ENCODE peak calls at places on chromosome 6, in nine cellular contexts. D is osteoblast; L is HCT116; U is RWPE2; B is prostate gland; J is CD8-positive, alpha-beta T cell; V is ascending aorta; H is hepatocyte; Y is upper lobe of right lung. Q is an unnamed sample.

GRCh38 chr6:16514249-16514648 is 247.0 kb downstream of the ATXN1 start:
- DNase-seq in D (peak; percentile 81), L (no peak), U (no peak), B (no peak), J (peak; percentile 25), V (no peak), H (peak; percentile 36), Y (no peak), Q (peak; percentile 46)

GRCh38 chr6:147852772-147853171 is 344.3 kb downstream of the SAMD5 start:
- DNase-seq in D (no peak), L (no peak), U (no peak), B (no peak), J (no peak), V (no peak), H (no peak), Y (no peak), Q (no peak)

GRCh38 chr6:107230448-107230847 is 115.1 kb upstream of the BEND3 start:
- DNase-seq in D (no peak), L (no peak), U (no peak), B (no peak), J (no peak), V (no peak), H (no peak), Y (no peak), Q (no peak)

GRCh38 chr6:154383273-154383672 is 26.7 kb upstream of the IPCEF1 start:
- DNase-seq in D (no peak), L (no peak), U (no peak), B (no peak), J (no peak), V (no peak), H (no peak), Y (no peak), Q (no peak)

GRCh38 chr6:108651781-108652227 is 91.1 kb downstream of the FOXO3 start:
- DNase-seq in D (no peak), L (no peak), U (no peak), B (peak; percentile 79), J (no peak), V (peak; percentile 38), H (no peak), Y (no peak), Q (no peak)

GRCh38 chr6:78605909-78606446 is 261.4 kb upstream of the IRAK1BP1 start:
- DNase-seq in D (no peak), L (no peak), U (no peak), B (no peak), J (no peak), V (no peak), H (no peak), Y (no peak), Q (no peak)

GRCh38 chr6:12047304-12047703 is 35.2 kb downstream of the HIVEP1 start:
- DNase-seq in D (no peak), L (no peak), U (no peak), B (no peak), J (no peak), V (no peak), H (no peak), Y (peak; percentile 66), Q (no peak)

GRCh38 chr6:18528084-18528743 is 141.1 kb downstream of the RNF144B start:
- DNase-seq in D (no peak), L (no peak), U (no peak), B (no peak), J (no peak), V (no peak), H (peak; percentile 13), Y (no peak), Q (no peak)

GRCh38 chr6:118514689-118515088 is 33.4 kb upstream of the PLN start:
- DNase-seq in D (no peak), L (no peak), U (no peak), B (no peak), J (no peak), V (no peak), H (no peak), Y (no peak), Q (no peak)

DNA sequence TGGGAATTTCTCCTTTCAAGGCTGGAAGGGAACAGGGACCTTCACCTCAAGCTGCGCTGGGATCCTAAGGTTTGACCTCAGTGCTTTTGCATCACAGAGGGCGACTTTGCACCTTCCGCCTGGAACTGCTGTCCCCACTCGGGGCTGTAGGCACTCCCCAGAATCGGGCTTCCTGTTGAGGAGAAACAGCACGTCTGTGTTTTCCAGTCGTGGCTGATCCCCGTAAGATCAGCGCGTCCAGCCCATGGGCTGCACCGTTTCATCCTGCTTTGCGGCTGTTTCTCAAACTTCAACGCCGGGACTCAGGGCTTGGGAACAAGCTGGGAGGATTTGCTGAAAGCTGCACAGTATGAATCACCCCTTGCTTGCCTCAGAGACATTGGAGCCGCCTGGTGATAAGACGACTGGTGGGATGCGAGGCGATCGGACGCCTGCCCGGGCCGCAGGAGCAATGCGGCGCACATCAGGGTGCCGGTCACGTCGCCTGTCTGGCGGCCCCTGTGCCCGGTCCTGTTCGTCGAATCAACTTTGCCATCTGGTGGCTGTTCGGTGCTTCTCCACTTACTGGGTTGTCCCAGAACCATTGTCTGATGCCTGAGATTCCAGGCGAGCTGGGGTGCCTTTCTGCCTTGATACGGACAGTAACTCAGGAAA is 53.6 kb upstream of the FRMD1 start:
- DNase-seq in D (no peak), L (no peak), U (no peak), B (peak; percentile 58), J (no peak), V (no peak), H (peak; percentile 73), Y (no peak), Q (peak; percentile 87)
- H3K4me3 ChIP-seq in D (peak overlapping the region; percentile 10), L (no peak overlapping the region), U (no peak overlapping the region), B (no peak overlapping the region), J (no peak overlapping the region), V (no peak overlapping the region), H (no peak overlapping the region), Y (peak overlapping the region; percentile 19), Q (peak overlapping the region; percentile 30)

GRCh38 chr6:35086636-35087360 is 54.3 kb downstream of the TCP11 start:
- DNase-seq in D (peak; percentile 82), L (no peak), U (no peak), B (no peak), J (no peak), V (no peak), H (no peak), Y (peak; percentile 51), Q (no peak)

GRCh38 chr6:35088281-35089215 is 52.6 kb downstream of the TCP11 start:
- DNase-seq in D (peak; percentile 66), L (no peak), U (no peak), B (no peak), J (no peak), V (no peak), H (peak; percentile 3), Y (peak; percentile 63), Q (peak; percentile 23)

GRCh38 chr6:35086282-35086632 is 54.9 kb downstream of the TCP11 start:
- DNase-seq in D (peak; percentile 44), L (no peak), U (no peak), B (no peak), J (no peak), V (no peak), H (no peak), Y (no peak), Q (peak; percentile 20)

GRCh38 chr6:35089216-35089934 is 51.8 kb downstream of the TCP11 start:
- DNase-seq in D (peak; percentile 89), L (no peak), U (no peak), B (no peak), J (no peak), V (no peak), H (peak; percentile 3), Y (peak; percentile 44), Q (peak; percentile 60)

GRCh38 chr6:35087361-35088280 is 53.5 kb downstream of the TCP11 start:
- DNase-seq in D (peak; percentile 42), L (no peak), U (no peak), B (no peak), J (no peak), V (no peak), H (peak; percentile 6), Y (peak; percentile 59), Q (peak; percentile 7)
- H3K36me3 ChIP-seq in D (peaks cover 14% of the 10 kb centered on the region), L (no peaks in the 10 kb centered on the region), U (peaks cover 9% of the 10 kb centered on the region), B (peaks cover 4% of the 10 kb centered on the region), J (peaks cover 10% of the 10 kb centered on the region), V (peaks cover 68% of the 10 kb centered on the region), H (no peaks in the 10 kb centered on the region), Y (peaks cover 85% of the 10 kb centered on the region), Q (peaks cover 68% of the 10 kb centered on the region)

DNA sequence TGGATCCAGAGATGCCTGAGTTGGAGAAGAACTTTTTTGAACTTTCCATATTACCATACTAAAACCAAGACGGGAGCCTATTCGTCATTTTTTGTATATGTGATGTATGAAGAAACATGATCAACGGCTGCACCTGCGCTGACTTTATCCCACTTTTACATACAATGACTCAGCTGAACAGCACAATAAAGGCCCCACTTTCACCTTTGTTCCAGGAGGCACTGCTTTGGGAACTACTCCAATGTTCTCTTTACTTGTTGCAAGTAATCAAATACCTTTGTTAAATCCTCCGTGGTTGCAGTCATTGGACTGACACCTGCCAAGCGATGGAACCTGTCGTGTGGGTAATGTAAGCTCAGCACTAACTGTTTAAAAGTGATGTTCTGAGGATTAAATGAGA is 17.3 kb upstream of the BTN3A2 start:
- DNase-seq in D (no peak), L (no peak), U (no peak), B (no peak), J (no peak), V (no peak), H (no peak), Y (no peak), Q (no peak)
- H3K4me3 ChIP-seq in D (no peak overlapping the region), L (no peak overlapping the region), U (no peak overlapping the region), B (no peak overlapping the region), J (no peak overlapping the region), V (no peak overlapping the region), H (no peak overlapping the region), Y (no peak overlapping the region), Q (no peak overlapping the region)

GRCh38 chr6:137883400-137883888 is 16.4 kb downstream of the TNFAIP3 start:
- DNase-seq in D (no peak), L (no peak), U (no peak), B (no peak), J (peak; percentile 58), V (no peak), H (no peak), Y (no peak), Q (no peak)
- H3K36me3 ChIP-seq in D (peaks cover 45% of the 10 kb centered on the region), L (peaks cover 3% of the 10 kb centered on the region), U (peaks cover 46% of the 10 kb centered on the region), B (peaks cover 8% of the 10 kb centered on the region), J (peaks cover 38% of the 10 kb centered on the region), V (peaks cover 41% of the 10 kb centered on the region), H (no peaks in the 10 kb centered on the region), Y (peaks cover 45% of the 10 kb centered on the region), Q (no peaks in the 10 kb centered on the region)

GRCh38 chr6:41032830-41033229 is 6.2 kb downstream of the UNC5CL start:
- DNase-seq in D (peak; percentile 49), L (no peak), U (no peak), B (no peak), J (no peak), V (no peak), H (no peak), Y (no peak), Q (no peak)

GRCh38 chr6:41027251-41027650 is 11.8 kb downstream of the UNC5CL start:
- DNase-seq in D (no peak), L (no peak), U (no peak), B (no peak), J (no peak), V (no peak), H (no peak), Y (no peak), Q (no peak)

GRCh38 chr6:41027799-41028617 is 11.0 kb downstream of the UNC5CL start:
- DNase-seq in D (peak; percentile 97), L (peak; percentile 35), U (no peak), B (peak; percentile 76), J (peak; percentile 60), V (peak; percentile 34), H (peak; percentile 89), Y (peak; percentile 94), Q (peak; percentile 89)

GRCh38 chr6:41025966-41026365 is 13.1 kb downstream of the UNC5CL start:
- DNase-seq in D (peak; percentile 82), L (no peak), U (no peak), B (no peak), J (no peak), V (no peak), H (no peak), Y (no peak), Q (no peak)

GRCh38 chr6:41028618-41029486 is 10.2 kb downstream of the UNC5CL start:
- DNase-seq in D (peak; percentile 77), L (no peak), U (no peak), B (no peak), J (no peak), V (no peak), H (no peak), Y (no peak), Q (no peak)
- H3K4me3 ChIP-seq in D (peak overlapping the region; percentile 70), L (peak overlapping the region; percentile 58), U (peak overlapping the region; percentile 17), B (peak overlapping the region; percentile 41), J (peak overlapping the region; percentile 67), V (peak overlapping the region; percentile 42), H (peak overlapping the region; percentile 23), Y (peak overlapping the region; percentile 62), Q (peak overlapping the region; percentile 57)

Q was measured in WERI-Rb-1.